ENCODE peak calls at places on chromosomes 7 and 10, in eight cellular contexts. B, L, A, X, V, D, Z and P are unnamed samples. For H3K36me3, the result is how much of the 10 kb centered on the place peaks cover.

GRCh38 chr7:3722396-3722846 is 421.4 kb downstream of the SDK1 start:
- DNase-seq in B (no peak), L (peak), A (no peak), X (peak), V (no peak), D (peak), Z (no peak), P (no peak)

GRCh38 chr7:32206987-32207386 is 136.8 kb upstream of the PDE1C start:
- DNase-seq in B (no peak), L (peak), A (no peak), X (peak), V (no peak), D (peak), Z (no peak), P (no peak)

GRCh38 chr10:80462277-80462985 is 8.3 kb downstream of the TSPAN14 start:
- DNase-seq in B (peak), L (no peak), A (no peak), X (peak), V (no peak), D (peak), Z (peak), P (peak)

GRCh38 chr10:70135684-70136083 is 3.1 kb upstream of the AIFM2 start:
- DNase-seq in B (peak), L (no peak), A (no peak), X (no peak), V (no peak), D (no peak), Z (no peak), P (no peak)

GRCh38 chr10:123512881-123513822 is 153.0 kb upstream of the GPR26 start:
- DNase-seq in B (no peak), L (no peak), A (no peak), X (no peak), V (no peak), D (no peak), Z (no peak), P (no peak)

GRCh38 chr7:3089493-3089892 is 45.8 kb upstream of the CARD11 start:
- DNase-seq in B (no peak), L (no peak), A (no peak), X (peak), V (no peak), D (peak), Z (no peak), P (no peak)

GRCh38 chr7:41538810-41539724 is 163.8 kb downstream of the INHBA start:
- DNase-seq in B (no peak), L (no peak), A (no peak), X (peak), V (no peak), D (peak), Z (no peak), P (no peak)

GRCh38 chr7:7276151-7276550 is 93.8 kb downstream of the C1GALT1 start:
- DNase-seq in B (no peak), L (no peak), A (no peak), X (peak), V (no peak), D (no peak), Z (no peak), P (no peak)

GRCh38 chr7:130394421-130395188 is 14.3 kb downstream of the CPA1 start:
- DNase-seq in B (no peak), L (no peak), A (no peak), X (no peak), V (no peak), D (no peak), Z (no peak), P (no peak)

GRCh38 chr10:681670-682318 is 7.7 kb downstream of the DIP2C start:
- DNase-seq in B (no peak), L (no peak), A (no peak), X (peak), V (no peak), D (peak), Z (no peak), P (no peak)

GRCh38 chr10:24723788-24724380 is at the start of gene ARHGAP21:
- DNase-seq in B (peak), L (peak), A (peak), X (peak), V (peak), D (peak), Z (peak), P (peak)

GRCh38 chr10:27884185-27884630 is 114.7 kb downstream of the ODAD2 start:
- DNase-seq in B (no peak), L (no peak), A (no peak), X (no peak), V (no peak), D (no peak), Z (no peak), P (no peak)

GRCh38 chr7:47444376-47445098 is 137.4 kb downstream of the TNS3 start:
- DNase-seq in B (no peak), L (no peak), A (peak), X (peak), V (no peak), D (no peak), Z (no peak), P (peak)

GRCh38 chr10:48309711-48310226 is 3.3 kb downstream of the MAPK8 start:
- DNase-seq in B (no peak), L (no peak), A (peak), X (peak), V (no peak), D (peak), Z (no peak), P (no peak)

GRCh38 chr7:38629621-38630020 is 1.6 kb downstream of the AMPH start:
- DNase-seq in B (no peak), L (no peak), A (no peak), X (no peak), V (no peak), D (peak), Z (no peak), P (no peak)

GRCh38 chr10:81600185-81600584 is 274.8 kb upstream of the NRG3 start:
- DNase-seq in B (no peak), L (no peak), A (peak), X (no peak), V (no peak), D (no peak), Z (no peak), P (no peak)

GRCh38 chr10:73759512-73760115 is 15.4 kb downstream of the SEC24C start:
- DNase-seq in B (peak), L (no peak), A (peak), X (no peak), V (no peak), D (no peak), Z (no peak), P (peak)

GRCh38 chr7:50657341-50657873 is 92.2 kb upstream of the DDC start:
- DNase-seq in B (peak), L (no peak), A (no peak), X (peak), V (peak), D (peak), Z (no peak), P (no peak)

GRCh38 chr10:124735491-124736286 is 8.5 kb downstream of the FAM53B start:
- DNase-seq in B (no peak), L (no peak), A (no peak), X (no peak), V (no peak), D (no peak), Z (no peak), P (no peak)

GRCh38 chr7:7884855-7885254 is 83.7 kb upstream of the GLCCI1 start:
- DNase-seq in B (no peak), L (no peak), A (peak), X (peak), V (no peak), D (peak), Z (no peak), P (no peak)

GRCh38 chr7:31488562-31489203 is 25.2 kb upstream of the ITPRID1 start:
- DNase-seq in B (no peak), L (peak), A (peak), X (peak), V (peak), D (no peak), Z (peak), P (peak)

GRCh38 chr10:31602541-31603244 is 283.7 kb downstream of the ZEB1 start:
- DNase-seq in B (peak), L (peak), A (peak), X (peak), V (peak), D (peak), Z (peak), P (peak)

GRCh38 chr10:30738416-30738815 is 108.9 kb upstream of the LYZL2 start:
- DNase-seq in B (no peak), L (no peak), A (no peak), X (no peak), V (no peak), D (no peak), Z (no peak), P (no peak)

GRCh38 chr7:137151056-137151731 is 192.3 kb downstream of the PTN start:
- DNase-seq in B (no peak), L (no peak), A (peak), X (peak), V (no peak), D (peak), Z (no peak), P (no peak)

GRCh38 chr7:2011266-2012043 is 221.3 kb downstream of the MAD1L1 start:
- DNase-seq in B (peak), L (peak), A (no peak), X (no peak), V (no peak), D (no peak), Z (no peak), P (no peak)

GRCh38 chr10:36017141-36017540 is 375.0 kb upstream of the FZD8 start:
- DNase-seq in B (no peak), L (no peak), A (peak), X (no peak), V (no peak), D (no peak), Z (no peak), P (no peak)

GRCh38 chr10:73873843-73874215 is 526 bp downstream of the CAMK2G start:
- DNase-seq in B (no peak), L (no peak), A (no peak), X (no peak), V (no peak), D (no peak), Z (no peak), P (no peak)

GRCh38 chr10:59400214-59400613 is 37.9 kb upstream of the FAM13C start:
- DNase-seq in B (no peak), L (no peak), A (no peak), X (no peak), V (no peak), D (no peak), Z (no peak), P (no peak)

GRCh38 chr10:79246606-79247275 is 100.5 kb upstream of the PPIF start:
- DNase-seq in B (peak), L (no peak), A (no peak), X (peak), V (no peak), D (no peak), Z (peak), P (peak)

GRCh38 chr7:28132959-28133745 is 47.4 kb downstream of the JAZF1 start:
- DNase-seq in B (no peak), L (no peak), A (no peak), X (no peak), V (no peak), D (no peak), Z (no peak), P (no peak)

GRCh38 chr10:103241262-103242011 is 4.2 kb upstream of the RPEL1 start:
- DNase-seq in B (no peak), L (peak), A (peak), X (peak), V (peak), D (peak), Z (no peak), P (peak)

GRCh38 chr10:111430070-111430469 is 353.2 kb downstream of the ADRA2A start:
- DNase-seq in B (no peak), L (no peak), A (no peak), X (no peak), V (no peak), D (no peak), Z (no peak), P (no peak)

GRCh38 chr7:12102527-12102926 is 108.6 kb upstream of the TMEM106B start:
- DNase-seq in B (no peak), L (no peak), A (no peak), X (no peak), V (no peak), D (no peak), Z (no peak), P (no peak)

GRCh38 chr7:131454538-131454937 is 101.9 kb downstream of the PODXL start:
- DNase-seq in B (no peak), L (no peak), A (no peak), X (no peak), V (no peak), D (no peak), Z (no peak), P (no peak)

GRCh38 chr10:130749911-130750310 is 561.6 kb downstream of the TCERG1L start:
- DNase-seq in B (peak), L (no peak), A (no peak), X (no peak), V (no peak), D (no peak), Z (no peak), P (no peak)

DNA sequence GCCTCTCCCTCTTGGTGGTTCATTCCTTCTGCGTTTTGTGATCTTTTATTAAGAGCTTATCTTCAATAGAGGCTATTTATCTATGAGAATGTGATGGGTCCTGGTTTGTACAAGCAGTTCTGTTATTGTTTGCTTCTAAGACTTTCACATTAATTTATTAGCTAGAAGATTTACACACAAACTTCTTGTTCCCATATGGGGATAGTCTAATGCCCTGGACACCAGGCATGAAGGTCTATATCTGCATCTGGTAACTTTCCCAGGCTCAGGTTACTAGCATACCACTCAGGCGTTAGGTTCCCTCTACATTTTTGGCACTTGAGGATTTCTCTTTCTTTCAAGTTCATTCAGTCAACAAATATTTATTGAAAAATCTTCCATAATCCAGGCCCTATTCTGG is 7.7 kb downstream of the XPNPEP1 start:
- DNase-seq in B (no peak), L (no peak), A (no peak), X (no peak), V (no peak), D (no peak), Z (no peak), P (no peak)
- H3K4me3 ChIP-seq in B (no peak), L (no peak), A (no peak), X (no peak), V (no peak), D (no peak), Z (no peak), P (no peak)

GRCh38 chr7:5053175-5053574 is 7.5 kb downstream of the RBAK start:
- DNase-seq in B (no peak), L (no peak), A (no peak), X (no peak), V (no peak), D (no peak), Z (no peak), P (no peak)
- H3K36me3 ChIP-seq in B (half or more), L (half or more), A (under half), X (under half), V (under half), D (under half), Z (half or more), P (under half)

DNA sequence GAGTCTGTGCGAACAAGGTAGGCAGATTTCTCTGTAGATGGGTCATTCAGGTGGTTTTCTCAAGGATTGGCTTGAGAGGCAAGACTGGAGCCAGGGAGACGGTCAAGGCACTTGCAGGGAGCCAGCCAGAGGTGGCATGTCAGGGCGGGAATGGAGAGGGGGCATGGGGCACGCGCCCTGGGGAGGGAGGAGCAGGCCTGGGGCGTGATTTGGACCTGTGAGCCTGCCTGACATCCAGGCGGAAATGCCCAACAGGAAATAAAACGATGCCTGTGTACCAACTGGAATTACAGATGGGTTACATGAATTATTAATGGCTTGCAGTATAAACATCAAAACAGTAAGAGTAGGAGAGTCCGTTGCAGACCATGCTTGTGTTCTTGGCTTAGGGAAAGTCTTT is 8.6 kb upstream of the SUN1 start:
- DNase-seq in B (peak), L (peak), A (peak), X (no peak), V (no peak), D (no peak), Z (no peak), P (no peak)
- H3K4me3 ChIP-seq in B (no peak), L (no peak), A (no peak), X (no peak), V (no peak), D (no peak), Z (no peak), P (no peak)

GRCh38 chr10:60569681-60570080 is 180.0 kb upstream of the ANK3 start:
- DNase-seq in B (no peak), L (no peak), A (no peak), X (no peak), V (no peak), D (no peak), Z (no peak), P (no peak)
- H3K36me3 ChIP-seq in B (under half), L (under half), A (under half), X (under half), V (under half), D (under half), Z (under half), P (under half)

DNA sequence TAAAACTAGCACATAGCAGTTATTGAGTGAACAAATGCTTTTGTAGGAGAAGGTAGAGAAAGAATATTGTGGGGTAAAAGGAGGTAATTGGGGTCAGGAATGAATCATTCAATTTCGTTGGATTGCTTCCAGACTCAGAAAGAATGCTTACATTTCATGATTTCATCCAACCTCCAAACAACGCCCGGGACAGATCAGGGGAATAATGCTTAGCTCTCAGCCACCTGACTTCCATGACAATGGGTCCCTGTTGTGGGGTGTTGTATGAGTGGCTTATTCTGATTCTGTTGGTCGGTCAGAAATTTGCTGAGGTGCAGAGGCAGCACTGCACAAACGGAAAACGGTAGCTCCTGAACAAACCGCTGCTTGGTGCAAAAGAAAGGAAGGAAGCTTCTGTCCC is 24.0 kb upstream of the INPP5F start:
- DNase-seq in B (no peak), L (no peak), A (peak), X (peak), V (no peak), D (peak), Z (no peak), P (no peak)
- H3K4me3 ChIP-seq in B (no peak), L (no peak), A (no peak), X (no peak), V (no peak), D (no peak), Z (no peak), P (no peak)

GRCh38 chr7:139476891-139477290 is 6.6 kb downstream of the KLRG2 start:
- DNase-seq in B (no peak), L (no peak), A (no peak), X (no peak), V (no peak), D (no peak), Z (no peak), P (no peak)
- H3K36me3 ChIP-seq in B (under half), L (under half), A (under half), X (under half), V (under half), D (under half), Z (under half), P (under half)

DNA sequence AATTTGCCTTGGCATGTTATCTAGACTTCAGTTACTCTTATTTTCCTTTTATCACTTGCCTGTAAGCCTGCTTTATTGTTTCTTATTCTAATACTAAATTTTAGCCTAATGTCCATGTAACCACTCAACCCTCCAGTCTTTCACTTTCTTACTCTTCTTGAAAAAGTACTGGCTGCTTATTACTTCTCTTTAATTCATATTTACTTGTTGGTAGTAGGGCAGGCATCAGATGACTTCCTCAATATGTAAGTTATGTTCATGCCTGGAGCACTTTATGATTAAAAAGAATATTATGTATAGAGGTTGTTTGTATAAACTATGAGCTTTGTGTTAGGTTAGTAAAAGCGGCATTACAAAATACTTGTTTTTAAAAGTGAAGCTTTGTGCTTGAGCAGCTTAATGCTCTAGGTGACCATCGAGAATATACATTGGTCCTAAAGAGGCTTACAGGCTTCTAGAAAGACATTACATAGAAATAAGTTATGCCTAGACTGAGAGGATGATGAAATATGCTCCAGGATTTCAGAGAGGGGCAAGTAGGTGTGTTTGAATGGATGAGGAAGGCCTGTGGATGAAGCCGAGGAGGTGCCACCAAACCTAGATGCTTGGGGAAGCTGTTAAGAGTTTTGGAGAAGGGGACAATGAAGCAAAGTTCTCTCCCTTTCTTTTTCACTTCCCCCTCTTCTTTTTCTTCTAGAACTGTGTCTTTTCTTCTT is 207.1 kb upstream of the HDAC9 start:
- DNase-seq in B (no peak), L (no peak), A (no peak), X (no peak), V (no peak), D (no peak), Z (no peak), P (no peak)
- H3K4me3 ChIP-seq in B (no peak), L (no peak), A (no peak), X (no peak), V (no peak), D (no peak), Z (no peak), P (no peak)

GRCh38 chr7:94414481-94414880 is 19.8 kb downstream of the COL1A2 start:
- DNase-seq in B (no peak), L (no peak), A (no peak), X (peak), V (no peak), D (peak), Z (no peak), P (no peak)
- H3K36me3 ChIP-seq in B (half or more), L (under half), A (under half), X (under half), V (under half), D (half or more), Z (under half), P (under half)

DNA sequence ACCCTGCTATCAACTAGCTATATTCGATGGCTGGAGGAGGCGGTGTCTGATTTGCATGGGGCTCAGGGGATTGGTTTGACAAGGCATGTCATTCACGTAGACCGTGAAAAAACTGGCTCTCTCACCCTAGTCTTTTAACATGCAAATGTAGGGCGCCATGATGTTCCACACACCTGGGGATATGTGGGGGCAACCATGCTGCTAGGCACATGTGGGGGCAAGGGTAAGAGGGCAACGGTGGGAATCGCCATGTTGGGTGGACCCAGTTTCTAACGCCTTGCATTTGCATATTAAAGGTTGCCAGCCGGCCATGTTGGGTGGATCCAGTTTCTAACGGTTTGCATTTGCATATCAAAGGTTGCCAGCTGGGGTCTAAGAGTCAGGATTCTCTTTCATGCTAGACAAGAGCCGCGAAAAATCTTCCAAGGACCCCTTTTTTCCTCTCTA is 419.2 kb upstream of the NFE2L3 start:
- DNase-seq in B (no peak), L (no peak), A (no peak), X (no peak), V (no peak), D (no peak), Z (no peak), P (no peak)
- H3K4me3 ChIP-seq in B (no peak), L (no peak), A (no peak), X (no peak), V (no peak), D (no peak), Z (no peak), P (no peak)